ENCODE peak calls at places on chromosome 12, in seven cellular contexts. M is stimulated activated CD4-positive, alpha-beta T cell treated with anti-CD3 and anti-CD28 coated beads, Interleukin-2, amount 100 ng/mL, for 4 hours; Q is uterus; P is NCI-H748 treated with DMSO at 0.1 percent for 48 hours; X is CD8-positive, alpha-beta T cell; Y is keratinocyte; W is stimulated activated CD8-positive, alpha-beta memory T cell treated with anti-CD3 and anti-CD28 coated beads, Interleukin-7, amount 100 ng/mL, for 4 hours. N is an unnamed sample.

GRCh38 chr12:12890815-12891645 is at the start of gene GPRC5A:
- DNase-seq in Q (peak), P (peak), X (no peak), M (peak), W (no peak), Y (peak), N (peak)

GRCh38 chr12:131806654-131807053 is 21.5 kb upstream of the MMP17 start:
- DNase-seq in Y (no peak), W (no peak), X (no peak), M (no peak), Q (no peak), P (no peak), N (no peak)

GRCh38 chr12:56007892-56008471 is 10.9 kb downstream of the SUOX start:
- DNase-seq in M (no peak), Q (no peak), Y (no peak), W (no peak), P (no peak), X (no peak), N (no peak)

GRCh38 chr12:76802060-76802459 is 38.1 kb downstream of the ZDHHC17 start:
- DNase-seq in Y (no peak), M (no peak), P (no peak), X (no peak), Q (no peak), W (no peak), N (no peak)

GRCh38 chr12:133080619-133081407 is at the start of gene ZNF140:
- DNase-seq in Q (peak), Y (peak), P (peak), W (peak), X (peak), M (peak), N (peak)

GRCh38 chr12:109732321-109733305 is 19.0 kb downstream of the FAM222A start:
- DNase-seq in M (no peak), W (no peak), Y (no peak), P (no peak), Q (peak), X (no peak), N (no peak)

GRCh38 chr12:45303955-45304354 is 88.1 kb downstream of the ANO6 start:
- DNase-seq in M (no peak), P (no peak), Y (no peak), W (no peak), Q (no peak), X (no peak), N (peak)

GRCh38 chr12:21894792-21895392 is 46.3 kb downstream of the ABCC9 start:
- DNase-seq in Y (no peak), W (no peak), M (no peak), X (no peak), P (no peak), Q (no peak), N (no peak)

GRCh38 chr12:67052981-67053380 is 216.2 kb upstream of the CAND1 start:
- DNase-seq in Q (no peak), W (no peak), M (no peak), P (no peak), Y (no peak), X (no peak), N (no peak)

GRCh38 chr12:115640929-115641328 is 636.6 kb downstream of the MED13L start:
- DNase-seq in X (no peak), Y (no peak), P (no peak), Q (no peak), W (no peak), M (no peak), N (no peak)

GRCh38 chr12:15592934-15593333 is 196.3 kb downstream of the EPS8 start:
- DNase-seq in Q (no peak), X (no peak), P (no peak), W (no peak), Y (no peak), M (no peak), N (no peak)

GRCh38 chr12:53860426-53861223 is 78.0 kb upstream of the HOXC13 start:
- DNase-seq in W (no peak), P (no peak), Q (no peak), Y (no peak), M (no peak), X (no peak), N (peak)

GRCh38 chr12:79674629-79675028 is 16.1 kb downstream of the PAWR start:
- DNase-seq in Q (no peak), Y (no peak), X (no peak), W (no peak), M (no peak), P (no peak), N (no peak)

GRCh38 chr12:116210131-116210530 is 67.4 kb downstream of the MED13L start:
- DNase-seq in Q (no peak), M (no peak), P (no peak), W (no peak), Y (no peak), X (no peak), N (no peak)

GRCh38 chr12:16950041-16950677 is 344.2 kb upstream of the LMO3 start:
- DNase-seq in X (no peak), Y (no peak), W (no peak), Q (no peak), M (no peak), P (no peak), N (no peak)

GRCh38 chr12:100987552-100988277 is 193.1 kb downstream of the ANO4 start:
- DNase-seq in Q (no peak), W (no peak), Y (no peak), X (no peak), P (no peak), M (no peak), N (no peak)

GRCh38 chr12:53300187-53300586 is 692 bp downstream of the MYG1 start:
- DNase-seq in M (no peak), Y (no peak), P (no peak), Q (no peak), W (no peak), X (no peak), N (peak)

GRCh38 chr12:57390174-57390573 is 40.7 kb downstream of the R3HDM2 start:
- DNase-seq in Q (no peak), P (no peak), W (no peak), M (no peak), X (no peak), Y (no peak), N (no peak)

GRCh38 chr12:3536096-3536875 is 45.3 kb downstream of the PRMT8 start:
- DNase-seq in Q (no peak), X (no peak), M (no peak), Y (no peak), W (no peak), P (no peak), N (no peak)